ENCODE peak calls at places on chromosomes 13 and 19, in ten cellular contexts. One of them, this sample, is unnamed.

GRCh38 chr13:63184693-63185092 is 1769.0 kb upstream of the PCDH20 start:
- DNase-seq in IMR-90: peak; percentile 88
- DNase-seq in neural crest cell: no peak
- DNase-seq in mucosa of gallbladder: no peak
- DNase-seq in CD4-positive, CD25-positive, alpha-beta regulatory T cell: no peak
- DNase-seq in NCI-H524: no peak
- DNase-seq in stimulated activated CD8-positive, alpha-beta memory T cell treated with anti-CD3 and anti-CD28 coated beads, Interleukin-12 subunit alpha, Interleukin-12 subunit beta, amount 100 ng/mL, for 4 hours: no peak
- DNase-seq in stimulated activated CD4-positive, alpha-beta T cell treated with anti-CD3 and anti-CD28 coated beads, Interleukin-2, amount 100 ng/mL, for 48 hours: no peak
- DNase-seq in stimulated activated naive CD8-positive, alpha-beta T cell treated with anti-CD3 and anti-CD28 coated beads, Interleukin-15, Interleukin-2, amounts not matched to agents 100 U/mL and 50 U/mL, for 24 hours: no peak
- DNase-seq in aorta: no peak
- DNase-seq in this sample: no peak

GRCh38 chr19:35644987-35645679 is 3.0 kb upstream of the COX6B1 start:
- DNase-seq in IMR-90: peak; percentile 16
- DNase-seq in neural crest cell: peak; percentile 75
- DNase-seq in mucosa of gallbladder: peak; percentile 70
- DNase-seq in CD4-positive, CD25-positive, alpha-beta regulatory T cell: peak; percentile 77
- DNase-seq in NCI-H524: peak; percentile 34
- DNase-seq in stimulated activated CD8-positive, alpha-beta memory T cell treated with anti-CD3 and anti-CD28 coated beads, Interleukin-12 subunit alpha, Interleukin-12 subunit beta, amount 100 ng/mL, for 4 hours: peak; percentile 55
- DNase-seq in stimulated activated CD4-positive, alpha-beta T cell treated with anti-CD3 and anti-CD28 coated beads, Interleukin-2, amount 100 ng/mL, for 48 hours: peak; percentile 83
- DNase-seq in stimulated activated naive CD8-positive, alpha-beta T cell treated with anti-CD3 and anti-CD28 coated beads, Interleukin-15, Interleukin-2, amounts not matched to agents 100 U/mL and 50 U/mL, for 24 hours: peak; percentile 94
- DNase-seq in aorta: peak; percentile 93
- DNase-seq in this sample: peak; percentile 52

GRCh38 chr13:72920097-72920496 is 138.2 kb downstream of the PIBF1 start:
- DNase-seq in IMR-90: peak; percentile 11
- DNase-seq in neural crest cell: no peak
- DNase-seq in mucosa of gallbladder: no peak
- DNase-seq in CD4-positive, CD25-positive, alpha-beta regulatory T cell: no peak
- DNase-seq in NCI-H524: no peak
- DNase-seq in stimulated activated CD8-positive, alpha-beta memory T cell treated with anti-CD3 and anti-CD28 coated beads, Interleukin-12 subunit alpha, Interleukin-12 subunit beta, amount 100 ng/mL, for 4 hours: no peak
- DNase-seq in stimulated activated CD4-positive, alpha-beta T cell treated with anti-CD3 and anti-CD28 coated beads, Interleukin-2, amount 100 ng/mL, for 48 hours: no peak
- DNase-seq in stimulated activated naive CD8-positive, alpha-beta T cell treated with anti-CD3 and anti-CD28 coated beads, Interleukin-15, Interleukin-2, amounts not matched to agents 100 U/mL and 50 U/mL, for 24 hours: no peak
- DNase-seq in aorta: peak; percentile 50
- DNase-seq in this sample: no peak

GRCh38 chr19:45352914-45353796 is 12.6 kb downstream of the KLC3 start:
- DNase-seq in IMR-90: no peak
- DNase-seq in neural crest cell: no peak
- DNase-seq in mucosa of gallbladder: no peak
- DNase-seq in CD4-positive, CD25-positive, alpha-beta regulatory T cell: no peak
- DNase-seq in NCI-H524: no peak
- DNase-seq in stimulated activated CD8-positive, alpha-beta memory T cell treated with anti-CD3 and anti-CD28 coated beads, Interleukin-12 subunit alpha, Interleukin-12 subunit beta, amount 100 ng/mL, for 4 hours: no peak
- DNase-seq in stimulated activated CD4-positive, alpha-beta T cell treated with anti-CD3 and anti-CD28 coated beads, Interleukin-2, amount 100 ng/mL, for 48 hours: no peak
- DNase-seq in stimulated activated naive CD8-positive, alpha-beta T cell treated with anti-CD3 and anti-CD28 coated beads, Interleukin-15, Interleukin-2, amounts not matched to agents 100 U/mL and 50 U/mL, for 24 hours: no peak
- DNase-seq in aorta: no peak
- DNase-seq in this sample: no peak

GRCh38 chr19:49492573-49493411 is 3.4 kb upstream of the RPS11 start:
- DNase-seq in IMR-90: peak; percentile 27
- DNase-seq in neural crest cell: no peak
- DNase-seq in mucosa of gallbladder: no peak
- DNase-seq in CD4-positive, CD25-positive, alpha-beta regulatory T cell: no peak
- DNase-seq in NCI-H524: peak; percentile 56
- DNase-seq in stimulated activated CD8-positive, alpha-beta memory T cell treated with anti-CD3 and anti-CD28 coated beads, Interleukin-12 subunit alpha, Interleukin-12 subunit beta, amount 100 ng/mL, for 4 hours: no peak
- DNase-seq in stimulated activated CD4-positive, alpha-beta T cell treated with anti-CD3 and anti-CD28 coated beads, Interleukin-2, amount 100 ng/mL, for 48 hours: no peak
- DNase-seq in stimulated activated naive CD8-positive, alpha-beta T cell treated with anti-CD3 and anti-CD28 coated beads, Interleukin-15, Interleukin-2, amounts not matched to agents 100 U/mL and 50 U/mL, for 24 hours: peak; percentile 54
- DNase-seq in aorta: no peak
- DNase-seq in this sample: peak; percentile 39

GRCh38 chr19:29245221-29245620 is 32.3 kb upstream of the UQCRFS1 start:
- DNase-seq in IMR-90: no peak
- DNase-seq in neural crest cell: no peak
- DNase-seq in mucosa of gallbladder: no peak
- DNase-seq in CD4-positive, CD25-positive, alpha-beta regulatory T cell: no peak
- DNase-seq in NCI-H524: no peak
- DNase-seq in stimulated activated CD8-positive, alpha-beta memory T cell treated with anti-CD3 and anti-CD28 coated beads, Interleukin-12 subunit alpha, Interleukin-12 subunit beta, amount 100 ng/mL, for 4 hours: no peak
- DNase-seq in stimulated activated CD4-positive, alpha-beta T cell treated with anti-CD3 and anti-CD28 coated beads, Interleukin-2, amount 100 ng/mL, for 48 hours: no peak
- DNase-seq in stimulated activated naive CD8-positive, alpha-beta T cell treated with anti-CD3 and anti-CD28 coated beads, Interleukin-15, Interleukin-2, amounts not matched to agents 100 U/mL and 50 U/mL, for 24 hours: no peak
- DNase-seq in aorta: no peak
- DNase-seq in this sample: no peak

GRCh38 chr13:78940444-78940843 is 281.5 kb upstream of the OBI1 start:
- DNase-seq in IMR-90: no peak
- DNase-seq in neural crest cell: no peak
- DNase-seq in mucosa of gallbladder: no peak
- DNase-seq in CD4-positive, CD25-positive, alpha-beta regulatory T cell: no peak
- DNase-seq in NCI-H524: no peak
- DNase-seq in stimulated activated CD8-positive, alpha-beta memory T cell treated with anti-CD3 and anti-CD28 coated beads, Interleukin-12 subunit alpha, Interleukin-12 subunit beta, amount 100 ng/mL, for 4 hours: no peak
- DNase-seq in stimulated activated CD4-positive, alpha-beta T cell treated with anti-CD3 and anti-CD28 coated beads, Interleukin-2, amount 100 ng/mL, for 48 hours: no peak
- DNase-seq in stimulated activated naive CD8-positive, alpha-beta T cell treated with anti-CD3 and anti-CD28 coated beads, Interleukin-15, Interleukin-2, amounts not matched to agents 100 U/mL and 50 U/mL, for 24 hours: no peak
- DNase-seq in aorta: no peak
- DNase-seq in this sample: no peak

GRCh38 chr13:42574011-42574410 is at the start of gene TNFSF11:
- DNase-seq in IMR-90: no peak
- DNase-seq in neural crest cell: no peak
- DNase-seq in mucosa of gallbladder: no peak
- DNase-seq in CD4-positive, CD25-positive, alpha-beta regulatory T cell: peak; percentile 14
- DNase-seq in NCI-H524: no peak
- DNase-seq in stimulated activated CD8-positive, alpha-beta memory T cell treated with anti-CD3 and anti-CD28 coated beads, Interleukin-12 subunit alpha, Interleukin-12 subunit beta, amount 100 ng/mL, for 4 hours: no peak
- DNase-seq in stimulated activated CD4-positive, alpha-beta T cell treated with anti-CD3 and anti-CD28 coated beads, Interleukin-2, amount 100 ng/mL, for 48 hours: peak; percentile 2
- DNase-seq in stimulated activated naive CD8-positive, alpha-beta T cell treated with anti-CD3 and anti-CD28 coated beads, Interleukin-15, Interleukin-2, amounts not matched to agents 100 U/mL and 50 U/mL, for 24 hours: peak; percentile 26
- DNase-seq in aorta: no peak
- DNase-seq in this sample: no peak

GRCh38 chr19:41753936-41754529 is 1.3 kb upstream of the CEACAM6 start:
- DNase-seq in IMR-90: peak; percentile 4
- DNase-seq in neural crest cell: peak; percentile 33
- DNase-seq in mucosa of gallbladder: peak; percentile 65
- DNase-seq in CD4-positive, CD25-positive, alpha-beta regulatory T cell: peak; percentile 69
- DNase-seq in NCI-H524: peak; percentile 51
- DNase-seq in stimulated activated CD8-positive, alpha-beta memory T cell treated with anti-CD3 and anti-CD28 coated beads, Interleukin-12 subunit alpha, Interleukin-12 subunit beta, amount 100 ng/mL, for 4 hours: peak; percentile 32
- DNase-seq in stimulated activated CD4-positive, alpha-beta T cell treated with anti-CD3 and anti-CD28 coated beads, Interleukin-2, amount 100 ng/mL, for 48 hours: peak; percentile 63
- DNase-seq in stimulated activated naive CD8-positive, alpha-beta T cell treated with anti-CD3 and anti-CD28 coated beads, Interleukin-15, Interleukin-2, amounts not matched to agents 100 U/mL and 50 U/mL, for 24 hours: peak; percentile 77
- DNase-seq in aorta: peak; percentile 50
- DNase-seq in this sample: peak; percentile 63

GRCh38 chr13:26989261-26990007 is 182.2 kb downstream of the USP12 start:
- DNase-seq in IMR-90: no peak
- DNase-seq in neural crest cell: no peak
- DNase-seq in mucosa of gallbladder: no peak
- DNase-seq in CD4-positive, CD25-positive, alpha-beta regulatory T cell: no peak
- DNase-seq in NCI-H524: no peak
- DNase-seq in stimulated activated CD8-positive, alpha-beta memory T cell treated with anti-CD3 and anti-CD28 coated beads, Interleukin-12 subunit alpha, Interleukin-12 subunit beta, amount 100 ng/mL, for 4 hours: no peak
- DNase-seq in stimulated activated CD4-positive, alpha-beta T cell treated with anti-CD3 and anti-CD28 coated beads, Interleukin-2, amount 100 ng/mL, for 48 hours: no peak
- DNase-seq in stimulated activated naive CD8-positive, alpha-beta T cell treated with anti-CD3 and anti-CD28 coated beads, Interleukin-15, Interleukin-2, amounts not matched to agents 100 U/mL and 50 U/mL, for 24 hours: no peak
- DNase-seq in aorta: no peak
- DNase-seq in this sample: no peak

GRCh38 chr19:33300016-33300981 is 2.0 kb downstream of the CEBPA start:
- DNase-seq in IMR-90: no peak
- DNase-seq in neural crest cell: no peak
- DNase-seq in mucosa of gallbladder: no peak
- DNase-seq in CD4-positive, CD25-positive, alpha-beta regulatory T cell: no peak
- DNase-seq in NCI-H524: no peak
- DNase-seq in stimulated activated CD8-positive, alpha-beta memory T cell treated with anti-CD3 and anti-CD28 coated beads, Interleukin-12 subunit alpha, Interleukin-12 subunit beta, amount 100 ng/mL, for 4 hours: no peak
- DNase-seq in stimulated activated CD4-positive, alpha-beta T cell treated with anti-CD3 and anti-CD28 coated beads, Interleukin-2, amount 100 ng/mL, for 48 hours: no peak
- DNase-seq in stimulated activated naive CD8-positive, alpha-beta T cell treated with anti-CD3 and anti-CD28 coated beads, Interleukin-15, Interleukin-2, amounts not matched to agents 100 U/mL and 50 U/mL, for 24 hours: no peak
- DNase-seq in aorta: no peak
- DNase-seq in this sample: no peak

GRCh38 chr19:51327066-51327985 is 14.6 kb downstream of the VSIG10L start:
- DNase-seq in IMR-90: peak; percentile 17
- DNase-seq in neural crest cell: no peak
- DNase-seq in mucosa of gallbladder: peak; percentile 48
- DNase-seq in CD4-positive, CD25-positive, alpha-beta regulatory T cell: peak; percentile 70
- DNase-seq in NCI-H524: no peak
- DNase-seq in stimulated activated CD8-positive, alpha-beta memory T cell treated with anti-CD3 and anti-CD28 coated beads, Interleukin-12 subunit alpha, Interleukin-12 subunit beta, amount 100 ng/mL, for 4 hours: no peak
- DNase-seq in stimulated activated CD4-positive, alpha-beta T cell treated with anti-CD3 and anti-CD28 coated beads, Interleukin-2, amount 100 ng/mL, for 48 hours: peak; percentile 47
- DNase-seq in stimulated activated naive CD8-positive, alpha-beta T cell treated with anti-CD3 and anti-CD28 coated beads, Interleukin-15, Interleukin-2, amounts not matched to agents 100 U/mL and 50 U/mL, for 24 hours: peak; percentile 73
- DNase-seq in aorta: peak; percentile 74
- DNase-seq in this sample: peak; percentile 35

GRCh38 chr19:27971071-27971470 is 1241.9 kb downstream of the UQCRFS1 start:
- DNase-seq in IMR-90: no peak
- DNase-seq in neural crest cell: no peak
- DNase-seq in mucosa of gallbladder: no peak
- DNase-seq in CD4-positive, CD25-positive, alpha-beta regulatory T cell: no peak
- DNase-seq in NCI-H524: no peak
- DNase-seq in stimulated activated CD8-positive, alpha-beta memory T cell treated with anti-CD3 and anti-CD28 coated beads, Interleukin-12 subunit alpha, Interleukin-12 subunit beta, amount 100 ng/mL, for 4 hours: no peak
- DNase-seq in stimulated activated CD4-positive, alpha-beta T cell treated with anti-CD3 and anti-CD28 coated beads, Interleukin-2, amount 100 ng/mL, for 48 hours: no peak
- DNase-seq in stimulated activated naive CD8-positive, alpha-beta T cell treated with anti-CD3 and anti-CD28 coated beads, Interleukin-15, Interleukin-2, amounts not matched to agents 100 U/mL and 50 U/mL, for 24 hours: no peak
- DNase-seq in aorta: no peak
- DNase-seq in this sample: no peak

GRCh38 chr13:48998893-48999292 is 23.2 kb downstream of the FNDC3A start:
- DNase-seq in IMR-90: no peak
- DNase-seq in neural crest cell: no peak
- DNase-seq in mucosa of gallbladder: no peak
- DNase-seq in CD4-positive, CD25-positive, alpha-beta regulatory T cell: no peak
- DNase-seq in NCI-H524: no peak
- DNase-seq in stimulated activated CD8-positive, alpha-beta memory T cell treated with anti-CD3 and anti-CD28 coated beads, Interleukin-12 subunit alpha, Interleukin-12 subunit beta, amount 100 ng/mL, for 4 hours: no peak
- DNase-seq in stimulated activated CD4-positive, alpha-beta T cell treated with anti-CD3 and anti-CD28 coated beads, Interleukin-2, amount 100 ng/mL, for 48 hours: no peak
- DNase-seq in stimulated activated naive CD8-positive, alpha-beta T cell treated with anti-CD3 and anti-CD28 coated beads, Interleukin-15, Interleukin-2, amounts not matched to agents 100 U/mL and 50 U/mL, for 24 hours: no peak
- DNase-seq in aorta: no peak
- DNase-seq in this sample: no peak

GRCh38 chr13:48749699-48750473 is 96.2 kb downstream of the CYSLTR2 start:
- DNase-seq in IMR-90: peak; percentile 99
- DNase-seq in neural crest cell: peak; percentile 61
- DNase-seq in mucosa of gallbladder: peak; percentile 66
- DNase-seq in CD4-positive, CD25-positive, alpha-beta regulatory T cell: peak; percentile 75
- DNase-seq in NCI-H524: peak; percentile 17
- DNase-seq in stimulated activated CD8-positive, alpha-beta memory T cell treated with anti-CD3 and anti-CD28 coated beads, Interleukin-12 subunit alpha, Interleukin-12 subunit beta, amount 100 ng/mL, for 4 hours: peak; percentile 55
- DNase-seq in stimulated activated CD4-positive, alpha-beta T cell treated with anti-CD3 and anti-CD28 coated beads, Interleukin-2, amount 100 ng/mL, for 48 hours: peak; percentile 70
- DNase-seq in stimulated activated naive CD8-positive, alpha-beta T cell treated with anti-CD3 and anti-CD28 coated beads, Interleukin-15, Interleukin-2, amounts not matched to agents 100 U/mL and 50 U/mL, for 24 hours: peak; percentile 81
- DNase-seq in aorta: peak; percentile 87
- DNase-seq in this sample: peak; percentile 28

GRCh38 chr19:38162632-38163031 is 61.4 kb downstream of the DPF1 start:
- DNase-seq in IMR-90: no peak
- DNase-seq in neural crest cell: no peak
- DNase-seq in mucosa of gallbladder: no peak
- DNase-seq in CD4-positive, CD25-positive, alpha-beta regulatory T cell: no peak
- DNase-seq in NCI-H524: no peak
- DNase-seq in stimulated activated CD8-positive, alpha-beta memory T cell treated with anti-CD3 and anti-CD28 coated beads, Interleukin-12 subunit alpha, Interleukin-12 subunit beta, amount 100 ng/mL, for 4 hours: no peak
- DNase-seq in stimulated activated CD4-positive, alpha-beta T cell treated with anti-CD3 and anti-CD28 coated beads, Interleukin-2, amount 100 ng/mL, for 48 hours: no peak
- DNase-seq in stimulated activated naive CD8-positive, alpha-beta T cell treated with anti-CD3 and anti-CD28 coated beads, Interleukin-15, Interleukin-2, amounts not matched to agents 100 U/mL and 50 U/mL, for 24 hours: no peak
- DNase-seq in aorta: no peak
- DNase-seq in this sample: no peak

GRCh38 chr13:103810026-103810425 is 743.8 kb upstream of the SLC10A2 start:
- DNase-seq in IMR-90: no peak
- DNase-seq in neural crest cell: no peak
- DNase-seq in mucosa of gallbladder: no peak
- DNase-seq in CD4-positive, CD25-positive, alpha-beta regulatory T cell: no peak
- DNase-seq in NCI-H524: no peak
- DNase-seq in stimulated activated CD8-positive, alpha-beta memory T cell treated with anti-CD3 and anti-CD28 coated beads, Interleukin-12 subunit alpha, Interleukin-12 subunit beta, amount 100 ng/mL, for 4 hours: no peak
- DNase-seq in stimulated activated CD4-positive, alpha-beta T cell treated with anti-CD3 and anti-CD28 coated beads, Interleukin-2, amount 100 ng/mL, for 48 hours: no peak
- DNase-seq in stimulated activated naive CD8-positive, alpha-beta T cell treated with anti-CD3 and anti-CD28 coated beads, Interleukin-15, Interleukin-2, amounts not matched to agents 100 U/mL and 50 U/mL, for 24 hours: no peak
- DNase-seq in aorta: no peak
- DNase-seq in this sample: no peak

GRCh38 chr19:4318460-4318859 is 14.1 kb downstream of the FSD1 start:
- DNase-seq in IMR-90: no peak
- DNase-seq in neural crest cell: no peak
- DNase-seq in mucosa of gallbladder: no peak
- DNase-seq in CD4-positive, CD25-positive, alpha-beta regulatory T cell: no peak
- DNase-seq in NCI-H524: no peak
- DNase-seq in stimulated activated CD8-positive, alpha-beta memory T cell treated with anti-CD3 and anti-CD28 coated beads, Interleukin-12 subunit alpha, Interleukin-12 subunit beta, amount 100 ng/mL, for 4 hours: no peak
- DNase-seq in stimulated activated CD4-positive, alpha-beta T cell treated with anti-CD3 and anti-CD28 coated beads, Interleukin-2, amount 100 ng/mL, for 48 hours: no peak
- DNase-seq in stimulated activated naive CD8-positive, alpha-beta T cell treated with anti-CD3 and anti-CD28 coated beads, Interleukin-15, Interleukin-2, amounts not matched to agents 100 U/mL and 50 U/mL, for 24 hours: no peak
- DNase-seq in aorta: no peak
- DNase-seq in this sample: no peak

GRCh38 chr19:17606786-17607185 is 51.3 kb downstream of the COLGALT1 start:
- DNase-seq in IMR-90: no peak
- DNase-seq in neural crest cell: no peak
- DNase-seq in mucosa of gallbladder: no peak
- DNase-seq in CD4-positive, CD25-positive, alpha-beta regulatory T cell: no peak
- DNase-seq in NCI-H524: no peak
- DNase-seq in stimulated activated CD8-positive, alpha-beta memory T cell treated with anti-CD3 and anti-CD28 coated beads, Interleukin-12 subunit alpha, Interleukin-12 subunit beta, amount 100 ng/mL, for 4 hours: no peak
- DNase-seq in stimulated activated CD4-positive, alpha-beta T cell treated with anti-CD3 and anti-CD28 coated beads, Interleukin-2, amount 100 ng/mL, for 48 hours: no peak
- DNase-seq in stimulated activated naive CD8-positive, alpha-beta T cell treated with anti-CD3 and anti-CD28 coated beads, Interleukin-15, Interleukin-2, amounts not matched to agents 100 U/mL and 50 U/mL, for 24 hours: no peak
- DNase-seq in aorta: no peak
- DNase-seq in this sample: no peak

GRCh38 chr19:2129892-2130770 is 21.2 kb downstream of the AP3D1 start:
- DNase-seq in IMR-90: no peak
- DNase-seq in neural crest cell: no peak
- DNase-seq in mucosa of gallbladder: no peak
- DNase-seq in CD4-positive, CD25-positive, alpha-beta regulatory T cell: no peak
- DNase-seq in NCI-H524: no peak
- DNase-seq in stimulated activated CD8-positive, alpha-beta memory T cell treated with anti-CD3 and anti-CD28 coated beads, Interleukin-12 subunit alpha, Interleukin-12 subunit beta, amount 100 ng/mL, for 4 hours: no peak
- DNase-seq in stimulated activated CD4-positive, alpha-beta T cell treated with anti-CD3 and anti-CD28 coated beads, Interleukin-2, amount 100 ng/mL, for 48 hours: no peak
- DNase-seq in stimulated activated naive CD8-positive, alpha-beta T cell treated with anti-CD3 and anti-CD28 coated beads, Interleukin-15, Interleukin-2, amounts not matched to agents 100 U/mL and 50 U/mL, for 24 hours: no peak
- DNase-seq in aorta: no peak
- DNase-seq in this sample: no peak

GRCh38 chr19:45587873-45588272 is 3.3 kb upstream of the OPA3 start:
- DNase-seq in IMR-90: no peak
- DNase-seq in neural crest cell: no peak
- DNase-seq in mucosa of gallbladder: no peak
- DNase-seq in CD4-positive, CD25-positive, alpha-beta regulatory T cell: no peak
- DNase-seq in NCI-H524: no peak
- DNase-seq in stimulated activated CD8-positive, alpha-beta memory T cell treated with anti-CD3 and anti-CD28 coated beads, Interleukin-12 subunit alpha, Interleukin-12 subunit beta, amount 100 ng/mL, for 4 hours: no peak
- DNase-seq in stimulated activated CD4-positive, alpha-beta T cell treated with anti-CD3 and anti-CD28 coated beads, Interleukin-2, amount 100 ng/mL, for 48 hours: no peak
- DNase-seq in stimulated activated naive CD8-positive, alpha-beta T cell treated with anti-CD3 and anti-CD28 coated beads, Interleukin-15, Interleukin-2, amounts not matched to agents 100 U/mL and 50 U/mL, for 24 hours: no peak
- DNase-seq in aorta: no peak
- DNase-seq in this sample: no peak

GRCh38 chr19:8702350-8702749 is 3.8 kb upstream of the ACTL9 start:
- DNase-seq in IMR-90: no peak
- DNase-seq in neural crest cell: no peak
- DNase-seq in mucosa of gallbladder: no peak
- DNase-seq in CD4-positive, CD25-positive, alpha-beta regulatory T cell: peak; percentile 48
- DNase-seq in NCI-H524: no peak
- DNase-seq in stimulated activated CD8-positive, alpha-beta memory T cell treated with anti-CD3 and anti-CD28 coated beads, Interleukin-12 subunit alpha, Interleukin-12 subunit beta, amount 100 ng/mL, for 4 hours: peak; percentile 17
- DNase-seq in stimulated activated CD4-positive, alpha-beta T cell treated with anti-CD3 and anti-CD28 coated beads, Interleukin-2, amount 100 ng/mL, for 48 hours: no peak
- DNase-seq in stimulated activated naive CD8-positive, alpha-beta T cell treated with anti-CD3 and anti-CD28 coated beads, Interleukin-15, Interleukin-2, amounts not matched to agents 100 U/mL and 50 U/mL, for 24 hours: peak; percentile 43
- DNase-seq in aorta: no peak
- DNase-seq in this sample: peak; percentile 68

GRCh38 chr19:15532779-15533521 is 24.6 kb downstream of the CYP4F22 start:
- DNase-seq in IMR-90: no peak
- DNase-seq in neural crest cell: no peak
- DNase-seq in mucosa of gallbladder: no peak
- DNase-seq in CD4-positive, CD25-positive, alpha-beta regulatory T cell: no peak
- DNase-seq in NCI-H524: no peak
- DNase-seq in stimulated activated CD8-positive, alpha-beta memory T cell treated with anti-CD3 and anti-CD28 coated beads, Interleukin-12 subunit alpha, Interleukin-12 subunit beta, amount 100 ng/mL, for 4 hours: no peak
- DNase-seq in stimulated activated CD4-positive, alpha-beta T cell treated with anti-CD3 and anti-CD28 coated beads, Interleukin-2, amount 100 ng/mL, for 48 hours: no peak
- DNase-seq in stimulated activated naive CD8-positive, alpha-beta T cell treated with anti-CD3 and anti-CD28 coated beads, Interleukin-15, Interleukin-2, amounts not matched to agents 100 U/mL and 50 U/mL, for 24 hours: peak; percentile 32
- DNase-seq in aorta: no peak
- DNase-seq in this sample: no peak

GRCh38 chr13:111879719-111880118 is 187.2 kb upstream of the SOX1 start:
- DNase-seq in IMR-90: no peak
- DNase-seq in neural crest cell: no peak
- DNase-seq in mucosa of gallbladder: no peak
- DNase-seq in CD4-positive, CD25-positive, alpha-beta regulatory T cell: no peak
- DNase-seq in NCI-H524: no peak
- DNase-seq in stimulated activated CD8-positive, alpha-beta memory T cell treated with anti-CD3 and anti-CD28 coated beads, Interleukin-12 subunit alpha, Interleukin-12 subunit beta, amount 100 ng/mL, for 4 hours: no peak
- DNase-seq in stimulated activated CD4-positive, alpha-beta T cell treated with anti-CD3 and anti-CD28 coated beads, Interleukin-2, amount 100 ng/mL, for 48 hours: no peak
- DNase-seq in stimulated activated naive CD8-positive, alpha-beta T cell treated with anti-CD3 and anti-CD28 coated beads, Interleukin-15, Interleukin-2, amounts not matched to agents 100 U/mL and 50 U/mL, for 24 hours: no peak
- DNase-seq in aorta: no peak
- DNase-seq in this sample: no peak

GRCh38 chr19:6109947-6110346 is 353 bp downstream of the RFX2 start:
- DNase-seq in IMR-90: no peak
- DNase-seq in neural crest cell: no peak
- DNase-seq in mucosa of gallbladder: no peak
- DNase-seq in CD4-positive, CD25-positive, alpha-beta regulatory T cell: no peak
- DNase-seq in NCI-H524: no peak
- DNase-seq in stimulated activated CD8-positive, alpha-beta memory T cell treated with anti-CD3 and anti-CD28 coated beads, Interleukin-12 subunit alpha, Interleukin-12 subunit beta, amount 100 ng/mL, for 4 hours: no peak
- DNase-seq in stimulated activated CD4-positive, alpha-beta T cell treated with anti-CD3 and anti-CD28 coated beads, Interleukin-2, amount 100 ng/mL, for 48 hours: no peak
- DNase-seq in stimulated activated naive CD8-positive, alpha-beta T cell treated with anti-CD3 and anti-CD28 coated beads, Interleukin-15, Interleukin-2, amounts not matched to agents 100 U/mL and 50 U/mL, for 24 hours: no peak
- DNase-seq in aorta: no peak
- DNase-seq in this sample: no peak